ENCODE peak calls at places on chromosomes 11 and 22, in five cellular contexts. X is K562, P is SK-N-SH, R is H1, L is HepG2. K is an unnamed sample.

GRCh38 chr11:125441648-125442410 is 54.2 kb downstream of the FEZ1 start:
- DNase-seq in P (no peak), X (no peak), R (no peak), L (no peak), K (no peak)

GRCh38 chr22:17832665-17833064 is 58.4 kb upstream of the BID start:
- DNase-seq in X (no peak), L (no peak), R (no peak), P (no peak), K (no peak)

GRCh38 chr11:86244063-86244521 is 461 bp upstream of the EED start:
- DNase-seq in P (peak; percentile 88), R (peak; percentile 77), X (peak; percentile 90), L (peak; percentile 81), K (peak; percentile 93)

GRCh38 chr11:118734031-118734430 is 54.6 kb upstream of the TREH start:
- DNase-seq in L (no peak), R (no peak), X (no peak), P (no peak), K (no peak)

GRCh38 chr11:70931430-70931829 is 320.9 kb downstream of the SHANK2 start:
- DNase-seq in P (no peak), R (no peak), X (no peak), L (no peak), K (no peak)

GRCh38 chr11:95698939-95699562 is 90.5 kb downstream of the FAM76B start:
- DNase-seq in P (no peak), X (no peak), R (no peak), L (peak; percentile 14), K (peak; percentile 59)

GRCh38 chr22:22941831-22942510 is 54.4 kb downstream of the IGLL5 start:
- DNase-seq in X (no peak), R (no peak), L (no peak), P (no peak), K (no peak)

GRCh38 chr22:29041408-29041807 is 20.2 kb downstream of the C22orf31 start:
- DNase-seq in R (no peak), X (no peak), P (no peak), L (no peak), K (no peak)

GRCh38 chr22:37195921-37196320 is 7.9 kb upstream of the C1QTNF6 start:
- DNase-seq in R (no peak), P (no peak), L (no peak), X (no peak), K (no peak)

GRCh38 chr11:19445771-19446170 is 205.0 kb upstream of the E2F8 start:
- DNase-seq in P (no peak), L (no peak), X (no peak), R (no peak), K (no peak)

GRCh38 chr11:15629690-15630321 is 515.1 kb downstream of the INSC start:
- DNase-seq in L (peak; percentile 16), P (no peak), X (no peak), R (no peak), K (peak; percentile 59)

GRCh38 chr11:12812849-12813248 is 138.6 kb downstream of the TEAD1 start:
- DNase-seq in X (peak; percentile 41), P (peak; percentile 67), L (no peak), R (no peak), K (no peak)

GRCh38 chr11:32081129-32081641 is 9.7 kb upstream of the RCN1 start:
- DNase-seq in L (peak; percentile 13), R (no peak), P (no peak), X (no peak), K (no peak)

GRCh38 chr11:119355091-119355843 is 8.8 kb upstream of the MFRP start:
- DNase-seq in L (no peak), P (no peak), R (no peak), X (no peak), K (no peak)

GRCh38 chr11:93073026-93073425 is 103.6 kb downstream of the MTNR1B start:
- DNase-seq in X (no peak), P (no peak), L (no peak), R (no peak), K (no peak)

GRCh38 chr22:38955926-38956325 is 1.5 kb upstream of the APOBEC3A start:
- DNase-seq in P (no peak), L (no peak), X (no peak), R (no peak), K (no peak)

GRCh38 chr11:103953797-103954495 is 82.5 kb upstream of the DDI1 start:
- DNase-seq in R (no peak), L (no peak), X (no peak), P (no peak), K (no peak)

GRCh38 chr22:43750751-43751150 is 61.4 kb downstream of the EFCAB6 start:
- DNase-seq in L (no peak), P (no peak), X (no peak), R (no peak), K (no peak)

GRCh38 chr11:38005597-38005996 is 1407.6 kb upstream of the RAG2 start:
- DNase-seq in L (no peak), R (no peak), X (no peak), P (no peak), K (no peak)

GRCh38 chr11:91694331-91694730 is 530.3 kb upstream of the FAT3 start:
- DNase-seq in P (no peak), R (no peak), L (no peak), X (no peak), K (no peak)

GRCh38 chr11:1652442-1652777 is 22.8 kb downstream of the KRTAP5-5 start:
- DNase-seq in P (no peak), R (no peak), X (no peak), L (no peak), K (no peak)

GRCh38 chr11:1653541-1654387 is 24.2 kb downstream of the KRTAP5-5 start:
- DNase-seq in L (no peak), X (no peak), R (no peak), P (peak; percentile 65), K (no peak)

GRCh38 chr11:1652026-1652425 is 22.5 kb downstream of the KRTAP5-5 start:
- DNase-seq in P (peak; percentile 28), X (no peak), R (no peak), L (no peak), K (no peak)

GRCh38 chr11:1654388-1655167 is 25.0 kb downstream of the KRTAP5-5 start:
- DNase-seq in P (peak; percentile 65), L (no peak), X (no peak), R (no peak), K (no peak)

DNA sequence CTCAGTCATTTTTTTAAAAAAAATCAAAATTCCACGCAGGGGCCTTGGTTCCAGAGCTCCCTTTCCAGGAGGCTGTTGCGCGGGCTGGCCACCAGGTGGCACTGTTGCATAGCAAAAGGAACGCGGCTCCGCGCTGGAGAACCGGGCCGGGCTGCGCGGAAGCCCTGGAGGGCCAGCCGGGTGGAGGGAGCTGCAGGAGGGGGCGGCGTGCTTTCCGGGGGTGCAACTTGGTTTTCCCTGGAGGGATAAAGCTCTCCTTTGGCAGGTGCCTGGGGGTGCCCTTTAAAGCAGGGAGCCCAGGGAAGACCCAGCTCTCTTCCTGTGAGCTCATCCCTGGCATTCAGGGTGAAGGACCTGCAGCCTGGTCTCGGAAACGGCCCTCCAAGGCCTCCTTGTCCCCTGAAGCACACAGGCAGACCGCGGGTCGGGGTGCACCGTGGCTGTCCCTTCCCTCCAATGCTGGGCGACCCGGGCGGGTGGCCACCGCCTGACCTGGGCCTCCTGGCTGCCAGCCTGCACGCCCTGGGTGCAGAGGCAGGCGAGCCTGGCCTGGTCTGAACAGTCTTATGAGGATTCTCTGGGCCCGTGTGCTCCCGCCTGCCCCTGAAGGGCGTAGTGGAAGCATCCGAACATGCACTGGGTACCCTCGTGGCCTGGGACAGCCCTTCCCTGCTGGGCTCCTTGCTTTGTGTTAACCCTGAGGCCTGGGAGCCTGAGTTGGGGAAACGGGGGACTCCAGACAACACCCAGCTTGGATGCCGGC is 23.4 kb downstream of the KRTAP5-5 start:
- DNase-seq in R (no peak), X (peak; percentile 90), P (peak; percentile 96), L (peak; percentile 35), K (no peak)
- TF ChIP-seq GABPA in R (peak; percentile 74), X (no peak), P (no peak), L (no peak), K (no peak)

GRCh38 chr22:41787331-41787730 is 13.1 kb upstream of the CCDC134 start:
- DNase-seq in R (no peak), P (no peak), L (no peak), X (no peak), K (no peak)
- TF ChIP-seq GABPA in R (no peak), P (no peak), L (no peak), X (no peak), K (no peak)

DNA sequence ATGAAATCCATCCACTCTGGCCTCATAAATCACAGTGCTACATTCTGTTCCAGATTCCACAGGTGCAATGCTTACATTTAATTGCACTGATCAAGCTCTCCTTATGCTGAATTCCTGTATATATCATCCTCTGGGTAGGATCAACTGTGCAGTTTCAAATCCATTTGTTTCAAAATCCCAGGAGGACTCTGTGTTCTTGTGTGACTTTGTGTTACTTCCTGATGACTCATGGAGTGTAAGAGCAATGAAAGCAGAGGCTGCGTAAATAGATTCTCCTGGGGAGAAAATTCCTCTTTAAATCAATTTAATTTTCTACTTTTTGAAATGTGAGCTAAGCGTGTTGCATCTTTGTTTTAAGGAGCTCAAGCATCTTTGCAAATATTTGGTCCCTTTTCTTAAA is 752.7 kb downstream of the METTL15 start:
- DNase-seq in P (no peak), R (no peak), X (no peak), L (no peak), K (no peak)
- TF ChIP-seq GABPA in P (no peak), R (no peak), X (no peak), L (no peak), K (no peak)

GRCh38 chr11:113193894-113194293 is 120.5 kb upstream of the TTC12 start:
- DNase-seq in L (no peak), P (peak; percentile 62), R (no peak), X (no peak), K (no peak)

GRCh38 chr11:113192121-113192925 is 122.1 kb upstream of the TTC12 start:
- DNase-seq in X (no peak), P (peak; percentile 45), L (no peak), R (no peak), K (no peak)

GRCh38 chr11:113188433-113188834 is 125.9 kb upstream of the TTC12 start:
- DNase-seq in R (no peak), L (no peak), P (no peak), X (no peak), K (no peak)

GRCh38 chr11:113193077-113193476 is 121.3 kb upstream of the TTC12 start:
- DNase-seq in R (no peak), P (no peak), X (no peak), L (no peak), K (no peak)

GRCh38 chr11:113189909-113190667 is 124.3 kb upstream of the TTC12 start:
- DNase-seq in P (no peak), X (peak; percentile 58), R (no peak), L (no peak), K (no peak)
- TF ChIP-seq GABPA in P (no peak), X (peak; percentile 14), R (no peak), L (no peak), K (no peak)

DNA sequence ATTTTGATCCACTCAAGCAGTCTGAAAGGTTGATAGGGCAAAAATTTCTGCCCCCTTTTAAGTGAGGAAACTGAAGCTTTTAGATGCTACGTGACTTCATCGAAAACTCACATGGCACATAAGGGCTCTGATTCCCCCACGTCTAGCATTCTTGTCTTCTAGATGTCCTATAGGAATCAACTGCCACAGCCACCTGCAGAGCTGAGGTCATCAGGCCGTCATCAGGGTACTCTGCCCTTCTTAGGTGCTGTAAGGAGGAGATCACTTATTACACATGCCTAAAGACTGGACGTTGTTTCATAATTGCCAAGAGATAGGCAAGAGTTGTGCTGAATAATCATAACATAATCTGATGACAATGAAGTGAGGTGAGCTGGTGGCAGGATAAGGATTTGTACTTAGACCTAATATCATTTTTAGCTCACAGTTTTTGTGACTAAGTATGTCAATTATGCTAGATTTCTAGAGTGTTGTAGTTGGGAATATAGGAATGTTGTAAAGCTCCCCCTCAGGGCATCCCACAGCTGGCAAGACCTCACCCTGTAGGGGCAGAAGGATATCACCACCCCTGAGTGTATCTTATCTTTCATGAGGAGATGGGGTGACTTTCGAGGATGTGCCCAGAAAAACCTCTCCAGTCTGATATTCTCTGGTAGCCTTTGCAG is 349.4 kb downstream of the METTL15 start:
- DNase-seq in P (no peak), X (no peak), R (no peak), L (no peak), K (no peak)
- TF ChIP-seq GABPA in P (no peak), X (no peak), R (no peak), L (no peak), K (no peak)

K was measured in HL-60.